ENCODE peak calls at places on chromosome 15, in five cellular contexts. V is IMR-90, B is H9, D is mesenchymal stem cell, Y is H1. U is an unnamed sample.
A peak's percentile ranks its signal among the peaks of the same experiment; 100 is the strongest.

GRCh38 chr15:57031082-57031481 is 112.6 kb downstream of the TCF12 start:
- DNase-seq in Y (no peak), V (no peak), D (no peak), B (no peak), U (no peak)

GRCh38 chr15:45521596-45522167 is 873 bp downstream of the SLC30A4 start:
- DNase-seq in B (no peak), D (no peak), V (no peak), Y (no peak), U (peak; percentile 1)

GRCh38 chr15:85329561-85330421 is 50.6 kb upstream of the AKAP13 start:
- DNase-seq in B (no peak), V (peak; percentile 78), D (peak; percentile 83), Y (no peak), U (no peak)

GRCh38 chr15:78034495-78035191 is 42.9 kb downstream of the TBC1D2B start:
- DNase-seq in Y (no peak), D (peak; percentile 38), B (no peak), V (peak; percentile 38), U (no peak)

GRCh38 chr15:66860844-66861243 is 158.8 kb downstream of the SMAD6 start:
- DNase-seq in V (no peak), B (peak; percentile 14), Y (no peak), D (no peak), U (no peak)

GRCh38 chr15:50791537-50791885 is 26.0 kb upstream of the SPPL2A start:
- DNase-seq in Y (no peak), D (no peak), B (no peak), V (no peak), U (no peak)

GRCh38 chr15:77069521-77070121 is 1.3 kb downstream of the TSPAN3 start:
- DNase-seq in Y (no peak), V (no peak), B (no peak), D (peak; percentile 32), U (no peak)

GRCh38 chr15:80249973-80250372 is 2.0 kb downstream of the CTXND1 start:
- DNase-seq in V (no peak), D (no peak), B (no peak), Y (no peak), U (no peak)

GRCh38 chr15:73318463-73319351 is 50.1 kb downstream of the HCN4 start:
- DNase-seq in Y (no peak), D (no peak), B (peak; percentile 69), V (no peak), U (peak; percentile 43)

GRCh38 chr15:90572893-90573292 is 43.2 kb downstream of the CRTC3 start:
- DNase-seq in V (no peak), B (no peak), Y (no peak), D (no peak), U (no peak)

GRCh38 chr15:90565866-90566265 is 36.1 kb downstream of the CRTC3 start:
- DNase-seq in V (no peak), B (no peak), Y (no peak), D (no peak), U (no peak)

GRCh38 chr15:90576711-90577389 is 47.1 kb downstream of the CRTC3 start:
- DNase-seq in Y (no peak), B (no peak), D (no peak), V (no peak), U (no peak)

GRCh38 chr15:90570643-90571042 is 40.9 kb downstream of the CRTC3 start:
- DNase-seq in V (no peak), D (no peak), B (no peak), Y (no peak), U (no peak)

DNA sequence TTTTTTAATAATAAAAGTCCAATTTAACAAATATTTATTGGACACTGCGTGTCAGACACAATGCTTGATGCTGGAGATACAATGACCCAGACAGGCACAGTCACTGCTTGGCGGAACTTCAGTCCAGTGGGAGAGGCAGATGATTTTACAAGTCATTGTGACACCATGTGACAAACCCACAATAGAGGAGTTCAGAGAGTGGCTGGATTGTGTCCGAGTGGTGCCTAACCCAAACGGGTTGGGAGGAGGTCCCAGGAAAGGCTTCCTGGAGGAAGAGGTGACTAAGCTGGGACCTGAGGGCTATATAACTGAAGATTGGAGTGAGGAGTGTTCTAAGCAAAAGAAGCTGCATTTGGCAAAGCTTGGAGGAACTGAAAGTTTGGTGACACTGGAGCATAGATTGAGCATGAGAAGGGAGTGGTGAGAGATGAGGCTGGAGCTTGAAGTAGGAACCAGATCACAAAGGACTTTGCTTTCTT is 41.4 kb downstream of the CRTC3 start:
- DNase-seq in D (peak; percentile 8), V (no peak), Y (no peak), B (no peak), U (no peak)
- H2AFZ ChIP-seq in D (no peak overlapping the region), V (no peak overlapping the region), Y (no peak overlapping the region), B (no peak overlapping the region), U (no peak overlapping the region)

DNA sequence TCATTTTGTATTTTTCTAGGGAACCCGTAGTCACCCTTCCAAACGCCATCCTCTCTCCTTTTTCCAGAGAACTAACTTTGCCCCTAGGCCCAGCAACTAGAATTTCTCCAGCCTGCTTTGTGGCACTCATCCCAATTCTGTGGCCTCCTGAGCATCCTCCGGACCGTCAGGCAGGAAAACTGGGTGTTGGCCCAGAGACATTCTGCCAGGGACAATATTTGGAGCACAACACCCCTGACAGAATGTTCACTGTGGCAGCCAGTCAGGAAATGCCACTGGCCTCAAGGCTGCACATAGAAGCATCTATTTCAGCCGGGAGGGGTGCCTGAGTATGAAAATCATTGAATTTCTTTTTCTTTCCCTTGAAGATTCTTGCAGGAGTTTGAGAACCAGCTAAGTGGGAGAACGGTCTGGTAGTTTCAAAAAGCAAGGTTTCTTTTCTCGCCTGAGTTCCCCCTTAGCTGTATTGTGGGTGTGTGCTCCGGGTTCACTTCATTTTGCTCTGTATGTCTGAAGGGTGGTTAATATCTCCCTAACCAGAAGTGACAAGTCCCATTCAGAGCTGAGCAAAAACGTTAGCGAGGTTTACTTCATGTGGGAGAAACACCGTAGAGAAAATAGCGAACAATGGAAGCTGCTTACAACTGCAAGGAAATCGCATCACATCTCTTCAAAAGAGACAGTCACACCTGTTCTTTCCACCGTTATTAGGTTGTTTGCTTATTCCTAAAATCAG is 108.1 kb upstream of the TPM1 start:
- DNase-seq in D (no peak), B (no peak), V (no peak), Y (no peak), U (no peak)
- H3K23ac ChIP-seq in D (peak overlapping the region; percentile 29), B (no peak overlapping the region), V (peak overlapping the region; percentile 10), Y (no peak overlapping the region), U (no peak overlapping the region)

GRCh38 chr15:98853161-98853560 is 154.4 kb downstream of the PGPEP1L start:
- DNase-seq in V (peak; percentile 93), B (peak; percentile 76), D (peak; percentile 93), Y (no peak), U (peak; percentile 79)
- H2AFZ ChIP-seq in V (peak overlapping the region; percentile 2), B (no peak overlapping the region), D (no peak overlapping the region), Y (no peak overlapping the region), U (peak overlapping the region; percentile 24)

GRCh38 chr15:63435416-63435815 is 53.8 kb upstream of the CA12 start:
- DNase-seq in D (no peak), B (no peak), Y (no peak), V (no peak), U (no peak)

GRCh38 chr15:63439536-63440264 is 58.1 kb upstream of the CA12 start:
- DNase-seq in B (no peak), D (no peak), V (peak; percentile 65), Y (no peak), U (no peak)

GRCh38 chr15:63436872-63437375 is 55.3 kb upstream of the CA12 start:
- DNase-seq in D (peak; percentile 84), Y (no peak), V (peak; percentile 84), B (no peak), U (peak; percentile 49)

GRCh38 chr15:63430766-63431451 is 49.3 kb upstream of the CA12 start:
- DNase-seq in B (no peak), V (no peak), Y (no peak), D (no peak), U (no peak)

DNA sequence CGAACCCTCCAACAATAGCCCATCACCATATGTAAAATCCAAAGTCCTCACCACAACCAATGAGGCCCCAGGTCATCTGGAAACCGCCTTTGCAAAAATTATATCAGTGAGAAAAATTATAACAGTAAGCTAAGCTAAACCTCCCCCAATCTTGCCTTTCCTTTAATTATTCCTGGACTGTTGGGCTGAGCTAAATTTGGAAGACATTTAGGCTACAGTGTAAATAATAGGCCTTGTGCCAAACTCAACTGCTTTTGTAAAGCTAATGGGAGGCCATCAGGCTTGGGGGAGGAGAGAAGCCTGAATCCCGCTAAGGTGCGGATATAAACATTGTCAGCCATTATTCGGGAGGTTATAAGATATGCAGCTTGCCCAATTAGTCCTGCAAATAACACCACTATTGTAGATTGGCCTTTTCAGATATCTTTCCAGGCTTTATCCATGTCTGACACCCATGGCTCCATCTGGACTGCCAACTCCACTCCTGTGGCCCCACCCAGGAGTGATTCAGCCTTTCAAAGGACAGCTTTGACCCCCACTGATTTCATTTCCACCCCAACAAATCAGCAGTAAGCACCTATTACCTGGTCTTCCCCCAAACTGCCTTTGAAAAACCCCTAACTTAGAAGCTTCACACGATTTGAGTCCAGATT is 53.0 kb upstream of the CA12 start:
- DNase-seq in Y (no peak), V (no peak), B (no peak), D (no peak), U (no peak)
- H3K23ac ChIP-seq in Y (no peak overlapping the region), V (no peak overlapping the region), B (no peak overlapping the region), D (no peak overlapping the region), U (no peak overlapping the region)

DNA sequence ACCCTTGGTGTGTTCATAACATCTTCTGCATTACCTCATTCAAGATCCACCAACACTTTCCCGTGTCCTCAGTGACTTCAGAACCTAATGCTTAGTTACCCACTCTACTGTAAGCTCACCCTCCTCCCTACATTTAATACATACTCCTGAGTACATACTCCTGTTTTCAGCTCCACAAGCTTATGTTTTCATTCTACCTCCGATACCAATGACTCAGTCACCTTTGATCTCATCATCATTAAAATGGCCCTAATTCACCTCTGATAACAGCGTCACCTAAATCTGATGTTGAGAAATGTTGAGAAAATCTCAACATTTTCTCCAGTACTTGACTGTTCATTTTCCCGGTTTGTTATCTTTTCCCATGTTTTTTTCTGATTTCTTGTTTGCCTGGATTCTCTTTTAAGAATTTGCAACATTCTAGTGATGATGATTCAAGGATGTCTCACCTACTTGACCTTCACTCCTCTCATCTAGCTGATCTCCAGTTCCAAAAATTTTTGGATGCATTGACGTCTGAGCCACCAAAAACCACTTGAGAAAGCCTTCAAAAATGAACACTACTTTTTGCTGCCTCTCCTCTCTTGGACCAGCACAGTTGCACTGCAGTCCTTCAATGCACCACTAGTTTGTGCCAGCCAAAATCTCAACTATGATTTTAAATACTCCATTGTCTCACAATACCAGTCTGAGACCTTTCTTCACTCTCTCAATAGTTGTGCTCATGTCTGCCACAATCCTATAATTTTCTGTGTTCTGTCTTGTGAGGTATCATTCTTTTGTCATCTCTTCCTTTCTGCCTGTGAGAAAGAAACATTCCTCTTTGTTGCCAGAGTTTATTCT is 220.7 kb upstream of the SEMA6D start:
- DNase-seq in D (no peak), B (no peak), V (no peak), Y (no peak), U (no peak)
- H2AFZ ChIP-seq in D (no peak overlapping the region), B (no peak overlapping the region), V (no peak overlapping the region), Y (no peak overlapping the region), U (no peak overlapping the region)

GRCh38 chr15:101250931-101251829 is 668 bp downstream of the CHSY1 start:
- DNase-seq in Y (no peak), V (no peak), B (no peak), D (peak; percentile 49), U (no peak)
- H3K23ac ChIP-seq in Y (no peak overlapping the region), V (peak overlapping the region; percentile 95), B (no peak overlapping the region), D (peak overlapping the region; percentile 75), U (peak overlapping the region; percentile 94)

GRCh38 chr15:96230557-96231181 is 99.8 kb upstream of the NR2F2 start:
- DNase-seq in Y (no peak), D (peak; percentile 40), B (no peak), V (peak; percentile 72), U (no peak)
- H2AFZ ChIP-seq in Y (no peak overlapping the region), D (no peak overlapping the region), B (no peak overlapping the region), V (no peak overlapping the region), U (no peak overlapping the region)